ENCODE peak calls at places on chromosomes 1 and 21, in seven cellular contexts. E is adrenal gland, H is mesendoderm, P is tibial artery, C is thoracic aorta, K is ovary, O is neural progenitor cell. B is an unnamed sample.

GRCh38 chr1:200373811-200374231 is 36.0 kb downstream of the ZNF281 start:
- DNase-seq in K (no peak), P (no peak), O (peak; percentile 65), H (peak; percentile 77), C (no peak), E (no peak), B (no peak)

GRCh38 chr1:94531664-94532063 is 9.9 kb downstream of the F3 start:
- DNase-seq in H (no peak), C (no peak), K (no peak), O (no peak), E (no peak), P (no peak), B (no peak)

GRCh38 chr1:111463029-111463683 is 10.6 kb upstream of the C1orf162 start:
- DNase-seq in C (no peak), K (no peak), O (no peak), H (no peak), P (no peak), E (peak; percentile 59), B (no peak)

GRCh38 chr21:34986561-34987533 is 62.3 kb downstream of the RUNX1 start:
- DNase-seq in P (no peak), E (no peak), O (peak; percentile 55), C (no peak), H (peak; percentile 53), K (no peak), B (no peak)

GRCh38 chr1:209962856-209963255 is 24.8 kb downstream of the SYT14 start:
- DNase-seq in E (no peak), P (no peak), O (no peak), K (no peak), C (no peak), H (no peak), B (no peak)

GRCh38 chr1:162772571-162773154 is 17.8 kb upstream of the HSD17B7 start:
- DNase-seq in K (no peak), H (no peak), C (no peak), E (no peak), O (no peak), P (no peak), B (no peak)

GRCh38 chr1:199182151-199182843 is 543.5 kb downstream of the PTPRC start:
- DNase-seq in H (no peak), O (no peak), E (no peak), C (no peak), P (no peak), K (no peak), B (no peak)

GRCh38 chr1:30795026-30795425 is 37.5 kb upstream of the LAPTM5 start:
- DNase-seq in P (no peak), H (no peak), O (no peak), K (no peak), E (peak; percentile 40), C (no peak), B (no peak)

GRCh38 chr1:9269078-9269501 is 23.6 kb upstream of the SPSB1 start:
- DNase-seq in P (no peak), O (no peak), H (no peak), K (no peak), E (no peak), C (no peak), B (no peak)

GRCh38 chr1:30920827-30921226 is 12.3 kb upstream of the SDC3 start:
- DNase-seq in H (no peak), E (peak; percentile 76), O (no peak), P (no peak), C (no peak), K (no peak), B (no peak)

GRCh38 chr1:23613191-23614126 is 54.2 kb upstream of the ID3 start:
- DNase-seq in H (no peak), E (no peak), P (no peak), C (no peak), K (no peak), O (no peak), B (no peak)

GRCh38 chr1:44316231-44316759 is 38.8 kb downstream of the ERI3 start:
- DNase-seq in C (no peak), O (peak; percentile 52), H (peak; percentile 78), P (no peak), K (no peak), E (no peak), B (no peak)

GRCh38 chr1:52404975-52405338 is 555 bp downstream of the PRPF38A start:
- DNase-seq in C (no peak), H (no peak), E (no peak), K (no peak), P (no peak), O (no peak), B (no peak)

GRCh38 chr1:24921938-24922662 is 8.0 kb downstream of the RUNX3 start:
- DNase-seq in K (no peak), H (no peak), P (no peak), O (no peak), C (no peak), E (no peak), B (no peak)

GRCh38 chr1:21904725-21905520 is 32.2 kb downstream of the HSPG2 start:
- DNase-seq in H (no peak), P (peak; percentile 87), C (peak; percentile 61), O (no peak), E (peak; percentile 76), K (peak; percentile 54), B (peak; percentile 93)

GRCh38 chr21:29499229-29499628 is 200.5 kb downstream of the BACH1 start:
- DNase-seq in P (no peak), O (no peak), K (no peak), C (no peak), E (no peak), H (no peak), B (no peak)

GRCh38 chr1:146010126-146010738 is 11.3 kb downstream of the HJV start:
- DNase-seq in P (no peak), K (no peak), O (no peak), E (no peak), C (no peak), H (no peak), B (no peak)

GRCh38 chr1:87077959-87078673 is 163.7 kb downstream of the HS2ST1 start:
- DNase-seq in E (no peak), O (no peak), C (no peak), H (no peak), K (no peak), P (no peak), B (no peak)

GRCh38 chr1:44775930-44776748 is 799 bp downstream of the RPS8 start:
- DNase-seq in O (no peak), E (peak; percentile 51), P (no peak), K (no peak), H (peak; percentile 37), C (no peak), B (no peak)

GRCh38 chr21:35190201-35190701 is 141.1 kb upstream of the RUNX1 start:
- DNase-seq in E (no peak), P (no peak), H (peak; percentile 14), K (no peak), O (no peak), C (no peak), B (no peak)

DNA sequence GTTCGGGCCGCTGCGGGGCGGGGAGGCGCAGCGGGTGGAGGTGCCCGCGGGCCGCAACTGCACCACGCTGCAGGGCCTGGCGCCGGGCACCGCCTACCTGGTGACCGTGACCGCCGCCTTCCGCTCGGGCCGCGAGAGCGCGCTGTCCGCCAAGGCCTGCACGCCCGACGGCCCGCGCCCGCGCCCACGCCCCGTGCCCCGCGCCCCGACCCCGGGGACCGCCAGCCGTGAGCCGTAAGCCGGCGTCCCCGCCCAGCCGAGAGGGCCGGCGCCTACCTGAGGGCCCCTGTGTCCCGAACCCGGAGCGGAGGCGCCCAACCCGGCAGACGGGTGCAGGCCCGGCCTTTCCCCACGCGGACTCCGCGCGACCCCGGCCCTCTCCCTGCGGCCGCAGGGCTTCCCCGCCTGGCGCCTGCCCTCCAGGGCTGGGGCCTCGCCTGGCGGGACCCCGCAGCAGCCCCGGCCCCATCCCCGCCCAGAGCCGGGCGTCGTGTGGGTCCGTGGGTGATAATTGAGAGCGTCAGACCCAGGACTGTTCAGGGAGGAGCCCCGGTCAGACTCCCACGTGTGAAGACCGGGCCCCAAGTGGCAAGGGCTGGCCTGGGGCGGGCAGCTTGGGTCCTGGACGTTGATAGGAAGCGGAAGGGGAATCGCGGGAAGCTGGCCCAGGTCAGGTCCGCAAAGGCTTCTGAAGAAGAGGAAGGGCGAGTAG is 4.2 kb downstream of the VWA1 start:
- DNase-seq in C (no peak), E (no peak), O (no peak), H (no peak), P (no peak), K (no peak), B (no peak)
- H3K27me3 ChIP-seq in C (no peaks in the 10 kb centered on the region), E (no peaks in the 10 kb centered on the region), O (peaks cover 26% of the 10 kb centered on the region), H (no peaks in the 10 kb centered on the region), P (peaks cover 36% of the 10 kb centered on the region), K (no peaks in the 10 kb centered on the region), B (no peaks in the 10 kb centered on the region)

GRCh38 chr1:116791727-116792126 is 37.5 kb downstream of the CD2 start:
- DNase-seq in E (no peak), P (no peak), O (no peak), C (no peak), H (no peak), K (no peak), B (no peak)

GRCh38 chr1:116794804-116795481 is 40.7 kb downstream of the CD2 start:
- DNase-seq in E (peak; percentile 19), O (no peak), H (no peak), C (no peak), K (no peak), P (no peak), B (no peak)

GRCh38 chr1:116795482-116795829 is 41.2 kb downstream of the CD2 start:
- DNase-seq in E (no peak), O (no peak), P (no peak), C (no peak), K (no peak), H (no peak), B (no peak)

GRCh38 chr1:116793357-116793935 is 39.2 kb downstream of the CD2 start:
- DNase-seq in K (no peak), E (no peak), O (no peak), P (no peak), C (no peak), H (no peak), B (no peak)
- H3K4me1 ChIP-seq in K (no peaks in the 10 kb centered on the region), E (no peaks in the 10 kb centered on the region), O (no peaks in the 10 kb centered on the region), P (no peaks in the 10 kb centered on the region), C (no peaks in the 10 kb centered on the region), H (no peaks in the 10 kb centered on the region), B (no peaks in the 10 kb centered on the region)

DNA sequence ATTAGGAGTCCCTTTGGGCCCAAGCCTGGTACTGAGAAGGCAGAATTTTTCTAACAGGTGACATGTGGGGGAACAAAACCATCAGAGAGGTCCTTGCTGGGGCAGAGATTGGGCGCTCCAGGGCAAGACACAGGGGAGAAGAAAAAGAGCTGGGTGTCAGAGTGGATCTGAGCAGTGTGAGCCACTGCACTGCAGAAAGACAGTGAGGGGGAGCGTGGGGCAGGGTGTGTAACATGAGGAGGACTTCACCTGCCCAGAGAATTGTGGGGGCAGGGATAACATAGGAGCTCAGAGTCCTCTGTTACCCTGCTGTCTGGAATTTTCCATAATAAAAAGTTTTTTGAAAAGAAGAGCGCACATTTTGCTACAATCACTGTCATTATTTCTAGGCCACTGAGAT is 25.5 kb upstream of the CSF3R start:
- DNase-seq in E (no peak), O (no peak), P (no peak), K (no peak), C (no peak), H (no peak), B (no peak)
- H3K27me3 ChIP-seq in E (no peaks in the 10 kb centered on the region), O (peaks cover 10% of the 10 kb centered on the region), P (peaks cover 49% of the 10 kb centered on the region), K (no peaks in the 10 kb centered on the region), C (no peaks in the 10 kb centered on the region), H (no peaks in the 10 kb centered on the region), B (no peaks in the 10 kb centered on the region)

DNA sequence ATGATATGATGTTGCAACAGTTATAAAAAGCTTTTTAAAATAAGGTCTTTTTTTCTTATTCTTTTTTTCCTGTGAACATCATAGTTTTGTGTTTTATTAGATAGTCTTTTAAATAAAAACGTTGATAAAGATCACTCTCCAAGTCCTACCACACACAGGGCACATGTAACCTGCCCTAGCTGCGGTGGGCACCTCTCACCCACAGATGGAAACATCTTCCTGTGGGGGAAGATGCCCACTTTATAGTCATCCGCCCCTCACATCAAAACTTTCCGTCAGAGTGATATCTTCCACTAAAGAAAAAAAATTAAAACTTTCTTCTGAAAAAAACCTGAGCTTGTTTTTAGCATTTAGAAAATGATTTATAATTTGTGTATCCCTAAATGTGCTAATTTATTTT is 24.8 kb downstream of the TNFRSF9 start:
- DNase-seq in C (no peak), K (no peak), O (no peak), H (no peak), E (no peak), P (no peak), B (no peak)
- H3K4me1 ChIP-seq in C (no peaks in the 10 kb centered on the region), K (no peaks in the 10 kb centered on the region), O (no peaks in the 10 kb centered on the region), H (peaks cover 2% of the 10 kb centered on the region), E (no peaks in the 10 kb centered on the region), P (no peaks in the 10 kb centered on the region), B (no peaks in the 10 kb centered on the region)

B was measured in breast epithelium.